ENCODE peak calls at places on chromosomes 11 and 22, in four cellular contexts. W is mammary epithelial cell, I is AG04450, V is suprapubic skin. E is an unnamed sample.

GRCh38 chr11:11444027-11444799 is 91.2 kb upstream of the CSNK2A3 start:
- DNase-seq in W (peak), I (no peak), V (no peak), E (no peak)

GRCh38 chr11:124276081-124276480 is 19.9 kb downstream of the OR8G5 start:
- DNase-seq in W (peak), I (peak), V (no peak), E (no peak)

GRCh38 chr22:37428649-37429586 is 1.6 kb upstream of the ELFN2 start:
- DNase-seq in W (no peak), I (no peak), V (no peak), E (no peak)

GRCh38 chr11:64289011-64289564 is 2.0 kb upstream of the KCNK4 start:
- DNase-seq in W (no peak), I (no peak), V (no peak), E (no peak)

GRCh38 chr11:107713009-107713408 is 1.2 kb upstream of the SLN start:
- DNase-seq in W (no peak), I (no peak), V (no peak), E (no peak)

GRCh38 chr11:56122073-56122472 is at the start of gene OR8H3:
- DNase-seq in W (no peak), I (no peak), V (no peak), E (no peak)

GRCh38 chr22:29202231-29203192 is 3.2 kb upstream of the EMID1 start:
- DNase-seq in W (no peak), I (no peak), V (no peak), E (no peak)

GRCh38 chr22:50217543-50218152 is 16.8 kb downstream of the SELENOO start:
- DNase-seq in W (no peak), I (no peak), V (no peak), E (no peak)

GRCh38 chr11:57399221-57399620 is 8.8 kb upstream of the PRG2 start:
- DNase-seq in W (peak), I (no peak), V (no peak), E (no peak)

GRCh38 chr11:119721129-119722120 is 7.6 kb downstream of the NECTIN1 start:
- DNase-seq in W (peak), I (no peak), V (no peak), E (no peak)

GRCh38 chr11:18704698-18705097 is 6.1 kb downstream of the TMEM86A start:
- DNase-seq in W (no peak), I (no peak), V (peak), E (no peak)

GRCh38 chr11:69617220-69617619 is 23.7 kb upstream of the CCND1 start:
- DNase-seq in W (no peak), I (no peak), V (no peak), E (no peak)

GRCh38 chr11:13415201-13415600 is 47.8 kb downstream of the BTBD10 start:
- DNase-seq in W (peak), I (no peak), V (no peak), E (no peak)

GRCh38 chr22:45329536-45329936 is 19.8 kb downstream of the FAM118A start:
- DNase-seq in W (no peak), I (no peak), V (no peak), E (no peak)

GRCh38 chr11:132643239-132643638 is 889.1 kb downstream of the OPCML start:
- DNase-seq in W (no peak), I (no peak), V (no peak), E (no peak)

GRCh38 chr11:1163911-1164735 is 6.4 kb downstream of the MUC5AC start:
- DNase-seq in W (no peak), I (no peak), V (peak), E (no peak)

GRCh38 chr11:76119779-76120178 is 86.5 kb downstream of the WNT11 start:
- DNase-seq in W (no peak), I (no peak), V (no peak), E (no peak)

GRCh38 chr11:105179542-105180278 is 40.1 kb upstream of the CARD18 start:
- DNase-seq in W (no peak), I (no peak), V (no peak), E (no peak)

GRCh38 chr11:2461253-2462091 is 16.7 kb downstream of the KCNQ1 start:
- DNase-seq in W (no peak), I (no peak), V (no peak), E (peak)

GRCh38 chr11:117303101-117303500 is 12.0 kb downstream of the BACE1-AS start:
- DNase-seq in W (no peak), I (no peak), V (peak), E (no peak)

GRCh38 chr22:20136603-20136873 is 4.9 kb downstream of the ZDHHC8 start:
- DNase-seq in W (no peak), I (no peak), V (no peak), E (no peak)

GRCh38 chr22:20671409-20672081 is 102.4 kb upstream of the SERPIND1 start:
- DNase-seq in W (no peak), I (no peak), V (no peak), E (peak)

GRCh38 chr11:57514538-57515331 is 767 bp downstream of the SLC43A1 start:
- DNase-seq in W (no peak), I (no peak), V (peak), E (no peak)

GRCh38 chr11:110939471-110939870 is 227.2 kb upstream of the ARHGAP20 start:
- DNase-seq in W (no peak), I (no peak), V (no peak), E (no peak)

GRCh38 chr11:104661481-104661880 is 236.8 kb downstream of the CASP12 start:
- DNase-seq in W (no peak), I (no peak), V (no peak), E (no peak)

GRCh38 chr11:29159552-29160465 is 857.0 kb downstream of the KCNA4 start:
- DNase-seq in W (peak), I (peak), V (no peak), E (no peak)

GRCh38 chr11:123544631-123545375 is 109.6 kb downstream of the SCN3B start:
- DNase-seq in W (no peak), I (no peak), V (no peak), E (no peak)

GRCh38 chr11:119828011-119828410 is 99.0 kb upstream of the NECTIN1 start:
- DNase-seq in W (no peak), I (no peak), V (no peak), E (no peak)

GRCh38 chr11:28083118-28083517 is 24.8 kb downstream of the KIF18A start:
- DNase-seq in W (no peak), I (no peak), V (no peak), E (no peak)

GRCh38 chr11:91921974-91922373 is 302.6 kb upstream of the FAT3 start:
- DNase-seq in W (peak), I (no peak), V (no peak), E (no peak)

GRCh38 chr11:89456681-89457080 is 34.5 kb downstream of the NOX4 start:
- DNase-seq in W (no peak), I (no peak), V (no peak), E (no peak)

GRCh38 chr11:2807276-2807681 is 78.3 kb downstream of the CDKN1C start:
- DNase-seq in W (no peak), I (no peak), V (peak), E (peak)

GRCh38 chr11:120925944-120926343 is 98.0 kb upstream of the TBCEL start:
- DNase-seq in W (no peak), I (no peak), V (no peak), E (no peak)

GRCh38 chr11:120929664-120930154 is 94.2 kb upstream of the TBCEL start:
- DNase-seq in W (no peak), I (no peak), V (no peak), E (no peak)

GRCh38 chr11:120931057-120931779 is 92.7 kb upstream of the TBCEL start:
- DNase-seq in W (no peak), I (no peak), V (no peak), E (no peak)

GRCh38 chr11:120929090-120929489 is 94.8 kb upstream of the TBCEL start:
- DNase-seq in W (peak), I (no peak), V (no peak), E (no peak)

DNA sequence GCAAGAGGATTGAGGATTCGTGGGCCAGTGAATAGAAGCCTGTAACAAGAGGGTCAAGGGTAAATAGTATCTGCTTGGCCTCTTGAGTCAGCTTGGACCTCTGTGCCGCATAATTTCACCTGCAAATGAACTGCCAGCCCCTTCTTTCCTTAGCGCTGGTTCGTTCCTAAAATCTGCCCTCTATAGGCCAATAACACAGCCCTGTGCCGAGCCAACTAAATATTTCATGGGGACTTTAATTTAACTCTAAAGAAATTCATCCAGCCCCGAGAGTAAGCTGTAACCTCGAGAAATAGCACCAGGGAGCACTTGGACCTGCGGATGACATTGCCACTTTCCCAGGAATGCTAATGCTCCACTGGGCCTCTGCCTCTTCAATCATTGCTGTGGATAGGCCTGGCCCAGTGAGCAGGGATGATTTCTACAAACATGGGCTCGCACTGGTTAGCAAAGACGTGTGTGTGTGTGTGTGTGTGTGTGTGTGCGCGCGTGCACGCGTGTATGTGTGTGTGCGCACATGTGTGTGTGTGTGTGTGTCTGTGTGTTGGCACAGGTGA is 95.3 kb upstream of the TBCEL start:
- DNase-seq in W (no peak), I (no peak), V (no peak), E (no peak)
- TF ChIP-seq CTCF in W (no peak), I (peak), V (no peak), E (peak)

DNA sequence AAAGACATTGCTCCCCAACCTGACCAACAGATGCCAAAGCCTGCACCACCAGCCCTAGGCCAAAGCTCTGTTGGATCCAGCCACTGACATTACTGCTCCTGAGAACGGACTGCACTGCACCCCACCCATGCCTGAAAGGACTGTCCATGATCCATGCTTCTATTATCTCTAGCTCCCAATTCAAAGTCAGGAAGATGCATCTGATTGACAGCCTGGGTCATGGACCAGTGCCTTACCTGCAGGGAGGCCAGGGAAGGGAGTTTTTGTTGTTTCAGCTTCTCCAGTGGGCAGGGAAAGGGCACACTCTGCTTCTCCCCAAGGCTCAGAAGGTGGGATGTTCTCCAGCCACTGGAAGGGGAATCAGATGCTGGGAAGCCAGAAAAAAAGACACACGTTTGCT is 4.8 kb upstream of the PRDM11 start:
- DNase-seq in W (no peak), I (no peak), V (no peak), E (no peak)
- TF ChIP-seq CTCF in W (no peak), I (no peak), V (no peak), E (no peak)

GRCh38 chr11:47938791-47939560 is 41.4 kb upstream of the PTPRJ start:
- DNase-seq in W (no peak), I (no peak), V (no peak), E (no peak)

GRCh38 chr11:47946682-47947575 is 33.4 kb upstream of the PTPRJ start:
- DNase-seq in W (peak), I (peak), V (peak), E (no peak)

GRCh38 chr11:47944555-47945128 is 35.7 kb upstream of the PTPRJ start:
- DNase-seq in W (peak), I (no peak), V (no peak), E (no peak)

GRCh38 chr11:47943721-47944554 is 36.4 kb upstream of the PTPRJ start:
- DNase-seq in W (no peak), I (no peak), V (no peak), E (no peak)

DNA sequence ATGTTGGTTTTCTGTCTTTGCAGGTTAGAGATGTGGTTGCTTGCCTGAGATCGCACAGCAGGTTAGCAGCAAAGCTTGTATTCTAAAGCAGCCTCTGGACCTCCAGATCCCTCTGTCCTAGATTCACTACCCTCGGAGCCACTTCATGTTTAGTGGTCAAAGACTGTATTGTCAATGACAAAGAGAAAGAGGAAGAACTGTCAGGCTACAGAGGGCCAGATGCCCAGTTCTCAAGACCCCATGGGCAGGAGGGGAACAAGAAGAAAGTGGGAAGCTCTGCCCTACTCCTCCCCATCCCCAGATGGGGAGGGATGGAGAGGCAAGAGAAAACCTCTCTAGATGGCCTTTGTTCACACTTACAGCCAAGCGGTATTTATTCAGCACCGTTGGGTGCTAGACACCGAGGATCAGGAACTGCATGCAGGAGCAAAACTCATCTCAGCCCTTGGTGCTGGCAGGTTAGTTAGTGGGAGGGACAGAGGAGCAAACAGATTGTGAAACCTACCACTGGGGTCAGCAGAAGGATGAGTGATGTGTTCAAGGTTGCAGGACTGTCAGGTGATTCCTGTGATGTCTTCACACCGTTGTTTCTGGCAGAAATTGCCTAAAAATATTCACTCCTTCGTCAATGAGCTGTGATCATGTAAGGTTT is 38.3 kb upstream of the PTPRJ start:
- DNase-seq in W (no peak), I (no peak), V (no peak), E (no peak)
- TF ChIP-seq CTCF in W (no peak), I (no peak), V (no peak), E (no peak)

DNA sequence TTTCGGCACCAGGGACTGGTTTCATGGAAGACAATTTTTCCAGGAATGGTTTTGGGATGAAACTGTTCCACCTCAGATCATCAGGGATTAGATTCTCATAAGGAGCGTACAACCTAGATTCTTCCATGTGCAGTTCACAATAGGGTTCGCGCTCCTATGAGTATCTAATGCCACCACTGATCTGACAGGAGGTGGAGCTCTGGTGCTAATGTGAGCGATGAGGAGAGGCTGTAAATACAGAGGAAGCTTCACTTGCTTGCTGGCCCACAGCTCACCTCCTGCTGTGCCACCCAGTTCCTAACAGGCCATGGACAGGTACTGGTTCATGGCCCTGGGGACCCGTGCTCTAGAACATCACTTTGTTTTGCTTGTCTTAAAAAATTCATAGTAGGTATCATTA is 41.8 kb upstream of the AMPD3 start:
- DNase-seq in W (peak), I (no peak), V (no peak), E (no peak)
- TF ChIP-seq CTCF in W (no peak), I (no peak), V (no peak), E (no peak)